ENCODE peak calls at places on chromosomes 4 and X, in six cellular contexts. T is HCT116, F is HepG2, R is H1, W is GM12878, U is K562. P is an unnamed sample. For H3K36me3, the result is how much of the 10 kb centered on the place peaks cover.

GRCh38 chr4:101835121-101835904 is 44.8 kb downstream of the BANK1 start:
- DNase-seq in T (no peak), F (peak), R (no peak), W (no peak), U (no peak), P (no peak)

GRCh38 chrX:70476934-70477733 is 32.5 kb downstream of the DLG3 start:
- DNase-seq in T (peak), F (no peak), R (peak), W (no peak), U (peak), P (peak)

GRCh38 chr4:115648786-115649185 is 535.4 kb upstream of the NDST4 start:
- DNase-seq in T (no peak), F (no peak), R (no peak), W (no peak), U (no peak), P (no peak)

GRCh38 chrX:13131511-13132137 is 87.2 kb upstream of the FAM9C start:
- DNase-seq in T (no peak), F (peak), R (no peak), W (no peak), U (no peak), P (no peak)

GRCh38 chr4:56261027-56261426 is 126.3 kb downstream of the AASDH start:
- DNase-seq in T (no peak), F (no peak), R (no peak), W (peak), U (no peak), P (no peak)

GRCh38 chrX:107683124-107683895 is 55.0 kb downstream of the PRPS1 start:
- DNase-seq in T (no peak), F (no peak), R (no peak), W (no peak), U (no peak), P (no peak)

GRCh38 chr4:5361968-5362367 is 310.7 kb downstream of the STK32B start:
- DNase-seq in T (no peak), F (no peak), R (no peak), W (no peak), U (peak), P (no peak)

GRCh38 chr4:167524091-167524490 is 289.8 kb upstream of the SPOCK3 start:
- DNase-seq in T (no peak), F (no peak), R (no peak), W (no peak), U (no peak), P (no peak)

GRCh38 chr4:13322681-13323101 is 161.4 kb downstream of the RAB28 start:
- DNase-seq in T (no peak), F (no peak), R (no peak), W (no peak), U (no peak), P (no peak)

GRCh38 chrX:2690856-2691542 is at the start of gene CD99:
- DNase-seq in T (no peak), F (peak), R (no peak), W (peak), U (peak), P (no peak)

GRCh38 chr4:79247695-79248394 is 78.0 kb downstream of the NAA11 start:
- DNase-seq in T (no peak), F (no peak), R (no peak), W (no peak), U (no peak), P (no peak)

GRCh38 chr4:139177049-139177887 is at the start of gene ELF2:
- DNase-seq in T (peak), F (peak), R (no peak), W (no peak), U (peak), P (no peak)

GRCh38 chr4:99156992-99157391 is 12.9 kb upstream of the ADH4 start:
- DNase-seq in T (no peak), F (peak), R (no peak), W (no peak), U (no peak), P (no peak)

GRCh38 chr4:99165978-99166377 is 21.9 kb upstream of the ADH4 start:
- DNase-seq in T (no peak), F (no peak), R (no peak), W (no peak), U (no peak), P (no peak)

GRCh38 chr4:99157478-99157935 is 13.4 kb upstream of the ADH4 start:
- DNase-seq in T (no peak), F (peak), R (no peak), W (no peak), U (no peak), P (no peak)

GRCh38 chr4:99159699-99160098 is 15.6 kb upstream of the ADH4 start:
- DNase-seq in T (no peak), F (peak), R (no peak), W (no peak), U (no peak), P (no peak)

DNA sequence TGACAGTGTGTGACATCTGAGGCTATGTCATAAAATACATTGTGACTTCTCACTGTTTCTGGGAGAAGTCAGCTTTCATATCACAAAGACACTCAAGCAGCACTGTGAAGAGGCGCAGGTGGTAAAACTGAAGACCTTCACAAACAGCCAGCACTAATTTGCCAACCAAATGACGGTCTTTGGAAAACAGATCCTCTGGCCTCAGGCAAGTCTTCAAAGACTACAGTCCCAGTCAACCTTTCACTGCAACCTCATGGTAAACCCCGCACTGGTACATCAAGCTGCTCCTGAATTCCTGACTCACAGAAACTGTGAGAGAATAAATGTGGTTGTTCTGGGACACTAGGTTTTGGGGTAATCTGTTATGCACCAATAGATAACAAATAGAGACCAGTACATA is 17.6 kb upstream of the ADH4 start:
- DNase-seq in T (no peak), F (no peak), R (no peak), W (no peak), U (no peak), P (no peak)
- H3K36me3 ChIP-seq in T (under half), F (under half), R (under half), W (under half), U (under half), P (under half)

GRCh38 chrX:9282325-9282724 is 182.5 kb upstream of the TBL1X start:
- DNase-seq in T (no peak), F (no peak), R (no peak), W (no peak), U (no peak), P (no peak)

GRCh38 chrX:9278475-9279270 is 186.2 kb upstream of the TBL1X start:
- DNase-seq in T (no peak), F (no peak), R (no peak), W (no peak), U (no peak), P (no peak)

GRCh38 chrX:9273744-9274143 is 191.1 kb upstream of the TBL1X start:
- DNase-seq in T (no peak), F (no peak), R (no peak), W (no peak), U (no peak), P (no peak)

GRCh38 chrX:9279271-9279596 is 185.6 kb upstream of the TBL1X start:
- DNase-seq in T (no peak), F (no peak), R (no peak), W (no peak), U (no peak), P (no peak)
- H3K9ac ChIP-seq in T (no peak), F (no peak), R (no peak), W (no peak), U (no peak), P (no peak)

DNA sequence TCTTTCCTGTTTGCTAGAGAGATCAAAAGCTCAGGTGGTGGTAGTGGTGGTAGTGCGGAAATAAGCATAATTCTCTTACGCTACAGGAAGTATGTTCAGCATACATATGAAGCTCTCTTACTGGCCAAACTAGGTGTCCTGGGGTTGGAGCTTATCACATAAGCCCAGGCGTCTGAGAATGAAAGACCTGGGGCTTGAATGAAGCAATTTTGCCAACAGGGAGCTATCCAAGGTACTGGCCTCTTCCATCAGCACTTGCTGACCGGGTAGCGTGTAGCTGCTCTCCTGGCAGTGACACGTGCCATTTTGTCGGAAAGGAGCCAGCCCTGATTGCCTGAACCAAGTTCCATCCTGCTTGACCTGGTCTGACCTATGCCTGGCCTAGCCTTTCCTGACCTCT is 65.9 kb upstream of the HPF1 start:
- DNase-seq in T (no peak), F (peak), R (peak), W (no peak), U (peak), P (peak)
- TF ChIP-seq ZNF274 in T (no peak), F (no peak), R (no peak), W (no peak), U (no peak), P (no peak)

GRCh38 chr4:77021614-77022089 is 54.1 kb downstream of the CCNI start:
- DNase-seq in T (no peak), F (no peak), R (no peak), W (no peak), U (no peak), P (no peak)
- H3K36me3 ChIP-seq in T (under half), F (under half), R (under half), W (under half), U (half or more), P (half or more)

GRCh38 chr4:52250124-52250523 is 199.0 kb downstream of the SPATA18 start:
- DNase-seq in T (no peak), F (no peak), R (no peak), W (no peak), U (no peak), P (no peak)
- H3K9ac ChIP-seq in T (no peak), F (no peak), R (no peak), W (no peak), U (no peak), P (no peak)

GRCh38 chrX:35722128-35722527 is 76.0 kb upstream of the MAGEB16 start:
- DNase-seq in T (no peak), F (no peak), R (no peak), W (no peak), U (no peak), P (no peak)
- TF ChIP-seq ZNF274 in T (no peak), F (no peak), R (no peak), W (no peak), U (no peak), P (no peak)

GRCh38 chr4:184437565-184437964 is 36.8 kb downstream of the IRF2 start:
- DNase-seq in T (no peak), F (no peak), R (no peak), W (no peak), U (no peak), P (no peak)
- H3K36me3 ChIP-seq in T (under half), F (under half), R (under half), W (under half), U (under half), P (under half)

DNA sequence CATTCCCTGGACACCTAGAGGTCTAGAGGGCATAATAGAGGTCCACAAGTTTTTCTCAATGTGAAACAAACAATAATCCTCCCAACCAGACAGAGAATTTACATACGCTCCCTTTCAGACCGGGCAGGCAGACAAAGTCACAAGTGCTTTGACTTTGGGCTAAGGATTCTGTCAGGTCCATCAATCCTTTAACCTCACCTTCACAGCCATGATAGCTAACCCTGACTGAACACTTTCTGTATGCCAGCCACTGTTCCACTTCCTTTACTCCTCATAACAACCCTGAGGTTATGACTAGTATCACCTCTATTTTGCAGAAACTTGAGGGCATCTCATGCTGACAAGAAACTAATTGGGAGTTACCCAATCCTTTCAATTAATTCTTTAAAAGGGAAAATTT is 118.8 kb upstream of the AFF2 start:
- DNase-seq in T (no peak), F (no peak), R (no peak), W (peak), U (no peak), P (no peak)
- H3K9ac ChIP-seq in T (no peak), F (no peak), R (no peak), W (peak), U (no peak), P (no peak)

DNA sequence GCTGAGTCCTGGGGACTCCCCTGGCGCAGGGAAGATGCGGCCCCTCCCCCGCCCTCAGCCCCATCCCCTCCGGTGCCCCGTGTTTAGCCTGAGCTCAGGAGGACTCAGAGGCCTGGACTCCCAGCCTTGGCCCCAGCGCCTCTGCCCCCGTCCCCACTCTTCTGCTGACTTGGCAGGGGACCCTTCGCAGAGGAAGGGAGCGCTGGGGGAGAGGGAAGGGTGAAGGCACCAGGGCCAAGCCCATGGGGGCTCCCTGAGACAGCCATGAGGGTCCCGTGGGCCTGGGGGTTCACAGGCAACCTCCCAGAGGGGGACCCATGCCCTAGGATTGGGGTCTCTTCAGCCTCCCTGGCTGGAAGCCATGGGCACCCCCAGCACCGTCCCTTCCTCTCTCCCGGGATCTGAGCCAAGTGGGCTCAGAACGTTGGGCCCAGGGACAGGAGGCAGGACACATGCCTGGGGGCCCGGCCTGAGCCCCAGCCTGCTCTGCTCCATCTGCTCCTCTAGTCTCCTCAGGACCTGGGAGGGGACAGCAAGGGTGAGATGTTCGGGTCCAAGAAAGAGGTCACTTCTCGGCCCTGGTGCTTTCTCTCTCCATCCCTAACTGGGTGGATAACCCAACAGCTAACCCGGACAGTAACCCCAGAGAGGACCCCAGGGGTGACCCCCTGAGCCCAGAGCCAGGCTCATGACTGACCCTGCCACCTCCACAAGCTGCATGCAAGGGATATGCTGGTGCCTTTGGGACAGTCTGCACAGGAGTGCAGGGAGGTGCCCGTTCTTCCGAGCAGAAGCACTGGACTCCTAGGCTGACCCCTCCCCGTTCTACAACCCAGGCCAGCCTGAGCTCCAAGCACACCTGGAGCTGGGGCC is 1.5 kb upstream of the CPLX1 start:
- DNase-seq in T (no peak), F (no peak), R (no peak), W (no peak), U (no peak), P (no peak)
- TF ChIP-seq ZNF274 in T (no peak), F (no peak), R (no peak), W (no peak), U (no peak), P (no peak)

DNA sequence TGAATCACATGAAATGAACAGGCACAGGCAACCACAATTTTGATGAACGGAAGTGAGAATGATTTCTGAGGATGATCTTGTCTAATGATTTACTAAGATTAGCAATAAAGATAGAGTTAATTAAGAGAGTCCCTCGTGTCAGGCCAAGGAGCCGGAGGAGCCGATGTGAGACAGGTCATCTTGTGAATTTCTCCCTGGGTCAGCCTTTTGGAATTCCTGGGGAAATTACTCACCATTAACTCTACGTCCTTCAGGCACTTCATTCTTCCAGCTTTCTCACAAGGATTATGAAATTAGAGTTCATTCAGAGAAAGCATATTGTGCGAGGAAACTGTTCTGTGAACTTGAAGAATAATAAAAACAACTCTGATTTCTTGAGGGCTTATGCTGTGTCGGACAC is 86.7 kb downstream of the PSAPL1 start:
- DNase-seq in T (no peak), F (no peak), R (no peak), W (no peak), U (no peak), P (no peak)
- H3K36me3 ChIP-seq in T (under half), F (under half), R (under half), W (under half), U (under half), P (under half)

P was measured in NT2/D1.